ENCODE peak calls at places on chromosomes 5 and 9, in seven cellular contexts. One of them, this sample, is unnamed.

GRCh38 chr5:117713585-117714198 is 1139.1 kb upstream of the SEMA6A start:
- DNase-seq in mesendoderm: peak
- DNase-seq in fibroblast of mammary gland: peak
- DNase-seq in effector memory CD4-positive, alpha-beta T cell: no peak
- DNase-seq in activated CD4-positive, alpha-beta T cell treated with anti-CD3 and anti-CD28 coated beads for 24 hours: no peak
- DNase-seq in COR-L47: no peak
- DNase-seq in brain microvascular endothelial cell: no peak
- DNase-seq in this sample: no peak

GRCh38 chr9:121498487-121499176 is 1.0 kb downstream of the GGTA1 start:
- DNase-seq in mesendoderm: peak
- DNase-seq in fibroblast of mammary gland: peak
- DNase-seq in effector memory CD4-positive, alpha-beta T cell: no peak
- DNase-seq in activated CD4-positive, alpha-beta T cell treated with anti-CD3 and anti-CD28 coated beads for 24 hours: no peak
- DNase-seq in COR-L47: no peak
- DNase-seq in brain microvascular endothelial cell: no peak
- DNase-seq in this sample: no peak

GRCh38 chr9:124045076-124045829 is 33.7 kb downstream of the LHX2 start:
- DNase-seq in mesendoderm: no peak
- DNase-seq in fibroblast of mammary gland: peak
- DNase-seq in effector memory CD4-positive, alpha-beta T cell: no peak
- DNase-seq in activated CD4-positive, alpha-beta T cell treated with anti-CD3 and anti-CD28 coated beads for 24 hours: no peak
- DNase-seq in COR-L47: peak
- DNase-seq in brain microvascular endothelial cell: peak
- DNase-seq in this sample: no peak

GRCh38 chr9:120890415-120891254 is 13.6 kb upstream of the PHF19 start:
- DNase-seq in mesendoderm: no peak
- DNase-seq in fibroblast of mammary gland: no peak
- DNase-seq in effector memory CD4-positive, alpha-beta T cell: peak
- DNase-seq in activated CD4-positive, alpha-beta T cell treated with anti-CD3 and anti-CD28 coated beads for 24 hours: no peak
- DNase-seq in COR-L47: no peak
- DNase-seq in brain microvascular endothelial cell: no peak
- DNase-seq in this sample: peak

GRCh38 chr5:123119334-123119986 is 30.4 kb downstream of the PRDM6 start:
- DNase-seq in mesendoderm: peak
- DNase-seq in fibroblast of mammary gland: no peak
- DNase-seq in effector memory CD4-positive, alpha-beta T cell: no peak
- DNase-seq in activated CD4-positive, alpha-beta T cell treated with anti-CD3 and anti-CD28 coated beads for 24 hours: no peak
- DNase-seq in COR-L47: no peak
- DNase-seq in brain microvascular endothelial cell: peak
- DNase-seq in this sample: no peak

GRCh38 chr9:92728831-92729734 is 35.5 kb downstream of the BICD2 start:
- DNase-seq in mesendoderm: peak
- DNase-seq in fibroblast of mammary gland: peak
- DNase-seq in effector memory CD4-positive, alpha-beta T cell: no peak
- DNase-seq in activated CD4-positive, alpha-beta T cell treated with anti-CD3 and anti-CD28 coated beads for 24 hours: no peak
- DNase-seq in COR-L47: no peak
- DNase-seq in brain microvascular endothelial cell: no peak
- DNase-seq in this sample: no peak

GRCh38 chr5:146647656-146648199 is 131.7 kb upstream of the GPR151 start:
- DNase-seq in mesendoderm: peak
- DNase-seq in fibroblast of mammary gland: no peak
- DNase-seq in effector memory CD4-positive, alpha-beta T cell: no peak
- DNase-seq in activated CD4-positive, alpha-beta T cell treated with anti-CD3 and anti-CD28 coated beads for 24 hours: no peak
- DNase-seq in COR-L47: no peak
- DNase-seq in brain microvascular endothelial cell: no peak
- DNase-seq in this sample: no peak

GRCh38 chr9:124271660-124272059 is 13.9 kb downstream of the NEK6 start:
- DNase-seq in mesendoderm: no peak
- DNase-seq in fibroblast of mammary gland: no peak
- DNase-seq in effector memory CD4-positive, alpha-beta T cell: no peak
- DNase-seq in activated CD4-positive, alpha-beta T cell treated with anti-CD3 and anti-CD28 coated beads for 24 hours: no peak
- DNase-seq in COR-L47: peak
- DNase-seq in brain microvascular endothelial cell: no peak
- DNase-seq in this sample: no peak

GRCh38 chr5:117681855-117682254 is 1107.2 kb upstream of the SEMA6A start:
- DNase-seq in mesendoderm: no peak
- DNase-seq in fibroblast of mammary gland: no peak
- DNase-seq in effector memory CD4-positive, alpha-beta T cell: no peak
- DNase-seq in activated CD4-positive, alpha-beta T cell treated with anti-CD3 and anti-CD28 coated beads for 24 hours: no peak
- DNase-seq in COR-L47: no peak
- DNase-seq in brain microvascular endothelial cell: no peak
- DNase-seq in this sample: no peak

GRCh38 chr5:172906436-172906835 is 52.8 kb upstream of the RPL26L1 start:
- DNase-seq in mesendoderm: peak
- DNase-seq in fibroblast of mammary gland: peak
- DNase-seq in effector memory CD4-positive, alpha-beta T cell: no peak
- DNase-seq in activated CD4-positive, alpha-beta T cell treated with anti-CD3 and anti-CD28 coated beads for 24 hours: no peak
- DNase-seq in COR-L47: no peak
- DNase-seq in brain microvascular endothelial cell: no peak
- DNase-seq in this sample: no peak

GRCh38 chr5:151870820-151871219 is 53.8 kb downstream of the GLRA1 start:
- DNase-seq in mesendoderm: peak
- DNase-seq in fibroblast of mammary gland: peak
- DNase-seq in effector memory CD4-positive, alpha-beta T cell: no peak
- DNase-seq in activated CD4-positive, alpha-beta T cell treated with anti-CD3 and anti-CD28 coated beads for 24 hours: no peak
- DNase-seq in COR-L47: no peak
- DNase-seq in brain microvascular endothelial cell: peak
- DNase-seq in this sample: no peak

GRCh38 chr5:76372320-76373054 is 30.6 kb upstream of the IQGAP2 start:
- DNase-seq in mesendoderm: peak
- DNase-seq in fibroblast of mammary gland: peak
- DNase-seq in effector memory CD4-positive, alpha-beta T cell: no peak
- DNase-seq in activated CD4-positive, alpha-beta T cell treated with anti-CD3 and anti-CD28 coated beads for 24 hours: no peak
- DNase-seq in COR-L47: no peak
- DNase-seq in brain microvascular endothelial cell: peak
- DNase-seq in this sample: no peak

GRCh38 chr9:76521906-76522305 is 62.9 kb downstream of the GCNT1 start:
- DNase-seq in mesendoderm: no peak
- DNase-seq in fibroblast of mammary gland: no peak
- DNase-seq in effector memory CD4-positive, alpha-beta T cell: no peak
- DNase-seq in activated CD4-positive, alpha-beta T cell treated with anti-CD3 and anti-CD28 coated beads for 24 hours: no peak
- DNase-seq in COR-L47: peak
- DNase-seq in brain microvascular endothelial cell: no peak
- DNase-seq in this sample: no peak

GRCh38 chr5:28750236-28750635 is 1711.8 kb upstream of the CDH9 start:
- DNase-seq in mesendoderm: no peak
- DNase-seq in fibroblast of mammary gland: peak
- DNase-seq in effector memory CD4-positive, alpha-beta T cell: no peak
- DNase-seq in activated CD4-positive, alpha-beta T cell treated with anti-CD3 and anti-CD28 coated beads for 24 hours: no peak
- DNase-seq in COR-L47: no peak
- DNase-seq in brain microvascular endothelial cell: peak
- DNase-seq in this sample: no peak

GRCh38 chr5:81187885-81188284 is 45.2 kb upstream of the CKMT2 start:
- DNase-seq in mesendoderm: no peak
- DNase-seq in fibroblast of mammary gland: no peak
- DNase-seq in effector memory CD4-positive, alpha-beta T cell: no peak
- DNase-seq in activated CD4-positive, alpha-beta T cell treated with anti-CD3 and anti-CD28 coated beads for 24 hours: no peak
- DNase-seq in COR-L47: peak
- DNase-seq in brain microvascular endothelial cell: no peak
- DNase-seq in this sample: no peak

GRCh38 chr5:176180339-176180738 is 57.9 kb upstream of the SIMC1 start:
- DNase-seq in mesendoderm: no peak
- DNase-seq in fibroblast of mammary gland: peak
- DNase-seq in effector memory CD4-positive, alpha-beta T cell: no peak
- DNase-seq in activated CD4-positive, alpha-beta T cell treated with anti-CD3 and anti-CD28 coated beads for 24 hours: no peak
- DNase-seq in COR-L47: no peak
- DNase-seq in brain microvascular endothelial cell: no peak
- DNase-seq in this sample: no peak

GRCh38 chr9:78298046-78298511 is 1.2 kb downstream of the PSAT1 start:
- DNase-seq in mesendoderm: peak
- DNase-seq in fibroblast of mammary gland: peak
- DNase-seq in effector memory CD4-positive, alpha-beta T cell: no peak
- DNase-seq in activated CD4-positive, alpha-beta T cell treated with anti-CD3 and anti-CD28 coated beads for 24 hours: no peak
- DNase-seq in COR-L47: no peak
- DNase-seq in brain microvascular endothelial cell: no peak
- DNase-seq in this sample: no peak

GRCh38 chr9:122619996-122620395 is 5.5 kb downstream of the OR1Q1 start:
- DNase-seq in mesendoderm: no peak
- DNase-seq in fibroblast of mammary gland: no peak
- DNase-seq in effector memory CD4-positive, alpha-beta T cell: no peak
- DNase-seq in activated CD4-positive, alpha-beta T cell treated with anti-CD3 and anti-CD28 coated beads for 24 hours: no peak
- DNase-seq in COR-L47: no peak
- DNase-seq in brain microvascular endothelial cell: no peak
- DNase-seq in this sample: no peak

GRCh38 chr9:35599763-35600604 is 5.1 kb upstream of the TESK1 start:
- DNase-seq in mesendoderm: peak
- DNase-seq in fibroblast of mammary gland: no peak
- DNase-seq in effector memory CD4-positive, alpha-beta T cell: no peak
- DNase-seq in activated CD4-positive, alpha-beta T cell treated with anti-CD3 and anti-CD28 coated beads for 24 hours: no peak
- DNase-seq in COR-L47: no peak
- DNase-seq in brain microvascular endothelial cell: no peak
- DNase-seq in this sample: no peak

GRCh38 chr5:145495171-145495570 is 340.0 kb downstream of the PRELID2 start:
- DNase-seq in mesendoderm: no peak
- DNase-seq in fibroblast of mammary gland: no peak
- DNase-seq in effector memory CD4-positive, alpha-beta T cell: no peak
- DNase-seq in activated CD4-positive, alpha-beta T cell treated with anti-CD3 and anti-CD28 coated beads for 24 hours: no peak
- DNase-seq in COR-L47: no peak
- DNase-seq in brain microvascular endothelial cell: no peak
- DNase-seq in this sample: no peak

GRCh38 chr9:29575219-29575618 is 2001.9 kb upstream of the C9orf72 start:
- DNase-seq in mesendoderm: no peak
- DNase-seq in fibroblast of mammary gland: no peak
- DNase-seq in effector memory CD4-positive, alpha-beta T cell: no peak
- DNase-seq in activated CD4-positive, alpha-beta T cell treated with anti-CD3 and anti-CD28 coated beads for 24 hours: no peak
- DNase-seq in COR-L47: no peak
- DNase-seq in brain microvascular endothelial cell: no peak
- DNase-seq in this sample: no peak

GRCh38 chr9:116494815-116495634 is 192.1 kb upstream of the TRIM32 start:
- DNase-seq in mesendoderm: peak
- DNase-seq in fibroblast of mammary gland: no peak
- DNase-seq in effector memory CD4-positive, alpha-beta T cell: no peak
- DNase-seq in activated CD4-positive, alpha-beta T cell treated with anti-CD3 and anti-CD28 coated beads for 24 hours: peak
- DNase-seq in COR-L47: no peak
- DNase-seq in brain microvascular endothelial cell: no peak
- DNase-seq in this sample: peak

GRCh38 chr5:98638701-98639100 is 134.8 kb upstream of the RGMB start:
- DNase-seq in mesendoderm: no peak
- DNase-seq in fibroblast of mammary gland: peak
- DNase-seq in effector memory CD4-positive, alpha-beta T cell: no peak
- DNase-seq in activated CD4-positive, alpha-beta T cell treated with anti-CD3 and anti-CD28 coated beads for 24 hours: no peak
- DNase-seq in COR-L47: no peak
- DNase-seq in brain microvascular endothelial cell: peak
- DNase-seq in this sample: no peak

GRCh38 chr9:105385372-105385985 is 62.4 kb upstream of the FSD1L start:
- DNase-seq in mesendoderm: no peak
- DNase-seq in fibroblast of mammary gland: peak
- DNase-seq in effector memory CD4-positive, alpha-beta T cell: no peak
- DNase-seq in activated CD4-positive, alpha-beta T cell treated with anti-CD3 and anti-CD28 coated beads for 24 hours: no peak
- DNase-seq in COR-L47: no peak
- DNase-seq in brain microvascular endothelial cell: no peak
- DNase-seq in this sample: no peak

GRCh38 chr9:130890869-130891698 is 5.5 kb downstream of the QRFP start:
- DNase-seq in mesendoderm: no peak
- DNase-seq in fibroblast of mammary gland: no peak
- DNase-seq in effector memory CD4-positive, alpha-beta T cell: no peak
- DNase-seq in activated CD4-positive, alpha-beta T cell treated with anti-CD3 and anti-CD28 coated beads for 24 hours: no peak
- DNase-seq in COR-L47: no peak
- DNase-seq in brain microvascular endothelial cell: no peak
- DNase-seq in this sample: no peak

This sample was measured in stimulated activated effector memory CD8-positive, alpha-beta T cell treated with anti-CD3 and anti-CD28 coated beads, Interleukin-12 subunit alpha, Interleukin-12 subunit beta, amount 100 ng/mL, for 72 hours.